ENCODE peak calls at places on chromosomes 5 and 9, in four cellular contexts. One of them, this sample, is unnamed.

GRCh38 chr9:115548826-115549225 is 430.9 kb upstream of the TNC start:
- DNase-seq in A549: no peak
- DNase-seq in K562: no peak
- DNase-seq in HepG2: no peak
- DNase-seq in this sample: no peak

GRCh38 chr9:84373975-84374374 is 33.4 kb upstream of the SLC28A3 start:
- DNase-seq in A549: no peak
- DNase-seq in K562: no peak
- DNase-seq in HepG2: no peak
- DNase-seq in this sample: no peak

GRCh38 chr5:40960027-40960426 is 50.7 kb downstream of the C7 start:
- DNase-seq in A549: no peak
- DNase-seq in K562: no peak
- DNase-seq in HepG2: no peak
- DNase-seq in this sample: no peak

GRCh38 chr5:103208460-103208859 is 50.1 kb upstream of the MACIR start:
- DNase-seq in A549: no peak
- DNase-seq in K562: no peak
- DNase-seq in HepG2: no peak
- DNase-seq in this sample: peak; percentile 75

GRCh38 chr9:85502815-85503643 is 238.7 kb downstream of the AGTPBP1 start:
- DNase-seq in A549: no peak
- DNase-seq in K562: no peak
- DNase-seq in HepG2: no peak
- DNase-seq in this sample: no peak

GRCh38 chr9:126128494-126129142 is 198.0 kb upstream of the MVB12B start:
- DNase-seq in A549: no peak
- DNase-seq in K562: no peak
- DNase-seq in HepG2: no peak
- DNase-seq in this sample: no peak

GRCh38 chr9:133665535-133665934 is 29.4 kb downstream of the DBH start:
- DNase-seq in A549: no peak
- DNase-seq in K562: no peak
- DNase-seq in HepG2: no peak
- DNase-seq in this sample: no peak

GRCh38 chr5:91140657-91141056 is 242.5 kb downstream of the ARRDC3 start:
- DNase-seq in A549: no peak
- DNase-seq in K562: no peak
- DNase-seq in HepG2: no peak
- DNase-seq in this sample: no peak

GRCh38 chr5:93378073-93378472 is 202.9 kb downstream of the NR2F1-AS1 start:
- DNase-seq in A549: no peak
- DNase-seq in K562: no peak
- DNase-seq in HepG2: no peak
- DNase-seq in this sample: no peak

GRCh38 chr9:121781143-121781542 is 129.7 kb downstream of the DAB2IP start:
- DNase-seq in A549: no peak
- DNase-seq in K562: no peak
- DNase-seq in HepG2: no peak
- DNase-seq in this sample: no peak

GRCh38 chr5:30100929-30101328 is 1092.6 kb upstream of the CDH6 start:
- DNase-seq in A549: no peak
- DNase-seq in K562: no peak
- DNase-seq in HepG2: no peak
- DNase-seq in this sample: no peak

GRCh38 chr9:117492476-117492875 is 77.6 kb upstream of the ASTN2 start:
- DNase-seq in A549: no peak
- DNase-seq in K562: no peak
- DNase-seq in HepG2: no peak
- DNase-seq in this sample: no peak

GRCh38 chr5:58044166-58044565 is 415.7 kb downstream of the PLK2 start:
- DNase-seq in A549: no peak
- DNase-seq in K562: peak; percentile 19
- DNase-seq in HepG2: no peak
- DNase-seq in this sample: no peak

GRCh38 chr9:35716236-35716635 is 15.8 kb downstream of the TLN1 start:
- DNase-seq in A549: no peak
- DNase-seq in K562: no peak
- DNase-seq in HepG2: no peak
- DNase-seq in this sample: no peak

GRCh38 chr9:81964216-81965171 is 21.2 kb downstream of the SPATA31D3 start:
- DNase-seq in A549: no peak
- DNase-seq in K562: no peak
- DNase-seq in HepG2: no peak
- DNase-seq in this sample: no peak

GRCh38 chr5:36878421-36879088 is 2.0 kb downstream of the NIPBL start:
- DNase-seq in A549: no peak
- DNase-seq in K562: peak; percentile 82
- DNase-seq in HepG2: peak; percentile 45
- DNase-seq in this sample: peak; percentile 54

GRCh38 chr5:66284588-66285342 is 140.7 kb downstream of the SREK1 start:
- DNase-seq in A549: no peak
- DNase-seq in K562: no peak
- DNase-seq in HepG2: no peak
- DNase-seq in this sample: no peak

GRCh38 chr5:1488882-1489680 is 34.7 kb downstream of the LPCAT1 start:
- DNase-seq in A549: no peak
- DNase-seq in K562: no peak
- DNase-seq in HepG2: no peak
- DNase-seq in this sample: no peak

GRCh38 chr9:130262061-130262745 is 3.4 kb upstream of the HMCN2 start:
- DNase-seq in A549: no peak
- DNase-seq in K562: no peak
- DNase-seq in HepG2: no peak
- DNase-seq in this sample: no peak

DNA sequence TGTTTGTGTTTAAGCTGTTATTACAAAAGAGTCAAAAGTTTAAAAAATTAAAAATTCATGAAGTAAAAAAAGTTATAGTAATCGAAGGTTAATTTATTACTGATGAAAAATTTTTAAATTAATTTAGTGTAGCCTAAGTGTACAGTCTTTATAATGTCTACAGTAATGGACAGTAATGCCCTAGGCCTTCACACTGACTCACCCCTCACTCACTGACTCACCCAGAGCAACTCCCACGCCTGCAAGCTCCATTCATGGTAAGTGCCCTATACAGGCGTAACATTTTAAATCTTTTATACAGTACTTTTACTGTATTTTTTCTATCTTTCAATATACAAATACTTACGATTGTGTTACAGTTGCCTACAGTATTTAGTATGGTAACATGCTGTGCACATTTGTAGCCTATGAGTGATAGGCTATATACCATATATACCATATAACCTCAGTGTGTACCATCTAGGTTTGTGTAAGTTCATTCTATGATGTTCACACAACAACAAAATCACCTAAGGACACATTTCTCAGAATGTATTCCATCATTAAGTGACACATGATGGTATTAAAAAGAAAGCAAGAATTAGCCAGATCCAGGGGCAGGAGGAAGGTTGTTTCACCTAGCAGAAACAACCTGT is 40.1 kb downstream of the DCAF10 start:
- DNase-seq in A549: no peak
- DNase-seq in K562: peak; percentile 89
- DNase-seq in HepG2: no peak
- DNase-seq in this sample: peak; percentile 47
- H3K4me2 ChIP-seq in A549: peak overlapping the region; percentile 16
- H3K4me2 ChIP-seq in K562: peak overlapping the region; percentile 63
- H3K4me2 ChIP-seq in HepG2: no peak overlapping the region
- H3K4me2 ChIP-seq in this sample: no peak overlapping the region

GRCh38 chr5:175520321-175520720 is 42.0 kb downstream of the SFXN1 start:
- DNase-seq in A549: no peak
- DNase-seq in K562: no peak
- DNase-seq in HepG2: no peak
- DNase-seq in this sample: no peak

GRCh38 chr5:175519006-175519405 is 40.6 kb downstream of the SFXN1 start:
- DNase-seq in A549: no peak
- DNase-seq in K562: no peak
- DNase-seq in HepG2: no peak
- DNase-seq in this sample: no peak

GRCh38 chr5:175520873-175521272 is 42.5 kb downstream of the SFXN1 start:
- DNase-seq in A549: no peak
- DNase-seq in K562: no peak
- DNase-seq in HepG2: no peak
- DNase-seq in this sample: no peak

GRCh38 chr5:175523292-175523691 is 44.9 kb downstream of the SFXN1 start:
- DNase-seq in A549: no peak
- DNase-seq in K562: no peak
- DNase-seq in HepG2: no peak
- DNase-seq in this sample: no peak

GRCh38 chr5:175521313-175521833 is 43.0 kb downstream of the SFXN1 start:
- DNase-seq in A549: no peak
- DNase-seq in K562: no peak
- DNase-seq in HepG2: no peak
- DNase-seq in this sample: no peak
- TF ChIP-seq MYC in A549: no peak
- TF ChIP-seq MYC in K562: no peak
- TF ChIP-seq MYC in HepG2: no peak
- TF ChIP-seq MYC in this sample: no peak

DNA sequence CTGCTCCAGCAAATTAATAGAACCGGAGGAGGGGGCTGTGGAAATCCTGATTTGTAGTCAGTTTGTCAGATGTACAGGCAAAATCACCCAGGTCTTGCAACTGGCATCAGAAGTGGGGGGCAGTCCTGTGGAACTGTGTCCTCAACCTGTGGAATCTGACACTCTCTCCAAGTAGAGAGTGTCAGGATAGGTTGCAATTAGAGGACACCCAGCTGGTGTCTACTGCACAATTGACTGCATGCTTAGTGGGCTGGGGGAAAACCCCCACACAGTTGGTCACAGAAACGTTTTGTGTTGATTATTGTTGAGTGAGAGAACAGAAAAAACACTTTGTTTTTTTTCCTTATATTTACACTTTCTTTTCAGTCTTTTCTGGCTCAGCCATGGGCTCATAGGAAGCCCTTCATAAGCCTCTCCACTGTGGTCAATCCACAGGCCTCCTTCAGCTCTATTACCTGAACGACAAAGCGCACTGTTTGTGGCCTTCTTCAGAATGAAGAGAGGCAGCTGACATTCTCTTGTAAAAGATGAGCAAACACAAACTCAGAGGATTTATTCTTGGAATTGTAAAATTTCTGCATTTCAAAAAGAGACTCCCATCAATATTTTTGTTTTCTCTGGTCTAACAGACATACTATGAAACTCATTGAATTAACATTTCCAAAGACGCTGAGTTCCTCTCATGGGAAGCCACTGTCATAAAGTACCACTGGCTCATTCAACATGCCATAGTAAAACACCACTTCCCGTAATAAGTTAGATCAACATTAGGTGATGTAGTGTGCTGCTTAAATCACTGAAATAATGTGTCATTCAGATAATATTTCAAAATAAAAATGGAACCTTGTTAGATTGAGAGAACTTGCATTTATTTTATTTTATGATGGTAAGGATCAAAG is 348.9 kb upstream of the RFX3 start:
- DNase-seq in A549: no peak
- DNase-seq in K562: no peak
- DNase-seq in HepG2: no peak
- DNase-seq in this sample: no peak
- H3K4me2 ChIP-seq in A549: peak overlapping the region; percentile 74
- H3K4me2 ChIP-seq in K562: no peak overlapping the region
- H3K4me2 ChIP-seq in HepG2: no peak overlapping the region
- H3K4me2 ChIP-seq in this sample: peak overlapping the region; percentile 21

GRCh38 chr5:137566118-137566541 is 67.0 kb upstream of the SPOCK1 start:
- DNase-seq in A549: no peak
- DNase-seq in K562: peak; percentile 19
- DNase-seq in HepG2: no peak
- DNase-seq in this sample: no peak
- TF ChIP-seq MYC in A549: no peak
- TF ChIP-seq MYC in K562: no peak
- TF ChIP-seq MYC in HepG2: no peak
- TF ChIP-seq MYC in this sample: no peak

This sample was measured in endothelial cell of umbilical vein.